ENCODE peak calls at places on chromosomes 4 and X, in four cellular contexts. K is NCI-H1105, M is choroid plexus epithelial cell, H is occipital lobe. T is an unnamed sample.

GRCh38 chrX:7062276-7062675 is 85.2 kb upstream of the STS start:
- DNase-seq in M (peak; percentile 56), K (no peak), H (no peak), T (no peak)

GRCh38 chr4:74374128-74374527 is 9.2 kb downstream of the EREG start:
- DNase-seq in M (no peak), K (no peak), H (no peak), T (no peak)

GRCh38 chr4:1164956-1165545 is 7.3 kb downstream of the SPON2 start:
- DNase-seq in K (no peak), H (no peak), M (no peak), T (no peak)

GRCh38 chrX:48278958-48279357 is 23.8 kb downstream of the SSX1 start:
- DNase-seq in M (no peak), K (no peak), H (no peak), T (no peak)

GRCh38 chrX:131394384-131394783 is 105.3 kb upstream of the IGSF1 start:
- DNase-seq in M (no peak), K (no peak), H (no peak), T (no peak)

GRCh38 chr4:112848931-112849330 is 200.5 kb upstream of the ANK2 start:
- DNase-seq in H (no peak), K (no peak), M (no peak), T (no peak)

GRCh38 chr4:68724426-68724825 is 54.0 kb upstream of the UGT2B15 start:
- DNase-seq in K (no peak), H (no peak), M (no peak), T (no peak)

GRCh38 chr4:25144870-25145481 is 15.3 kb downstream of the SEPSECS start:
- DNase-seq in H (no peak), M (peak; percentile 58), K (no peak), T (no peak)

GRCh38 chrX:38760883-38761282 is 40.4 kb upstream of the MID1IP1 start:
- DNase-seq in H (no peak), M (no peak), K (no peak), T (no peak)

GRCh38 chr4:41281038-41281634 is 24.4 kb downstream of the UCHL1 start:
- DNase-seq in M (peak; percentile 90), H (peak; percentile 6), K (peak; percentile 51), T (peak; percentile 48)

GRCh38 chrX:17580529-17581155 is 156.7 kb upstream of the SCML1 start:
- DNase-seq in H (no peak), M (peak; percentile 83), K (no peak), T (no peak)

GRCh38 chr4:102578819-102579218 is 77.7 kb downstream of the NFKB1 start:
- DNase-seq in K (no peak), M (peak; percentile 63), H (peak; percentile 3), T (no peak)

GRCh38 chr4:38967260-38968095 is 64.7 kb downstream of the TMEM156 start:
- DNase-seq in H (no peak), M (peak; percentile 99), K (no peak), T (no peak)

GRCh38 chr4:169716677-169717076 is 41.1 kb downstream of the HPF1 start:
- DNase-seq in H (no peak), K (no peak), M (peak; percentile 10), T (no peak)

GRCh38 chrX:37998586-37999267 is 7.6 kb upstream of the SYTL5 start:
- DNase-seq in M (peak; percentile 40), H (no peak), K (peak; percentile 31), T (no peak)

GRCh38 chr4:98674404-98675173 is 16.2 kb upstream of the TSPAN5 start:
- DNase-seq in M (no peak), K (no peak), H (no peak), T (no peak)

GRCh38 chr4:75469896-75470295 is 44.3 kb downstream of the RCHY1 start:
- DNase-seq in M (no peak), K (no peak), H (no peak), T (no peak)

GRCh38 chr4:32349026-32349425 is 1628.9 kb downstream of the PCDH7 start:
- DNase-seq in H (no peak), M (no peak), K (no peak), T (no peak)

GRCh38 chr4:158376441-158376840 is 145.2 kb upstream of the RXFP1 start:
- DNase-seq in H (no peak), K (no peak), M (no peak), T (no peak)

GRCh38 chrX:110853610-110854009 is 58.0 kb upstream of the CHRDL1 start:
- DNase-seq in K (peak; percentile 41), H (peak; percentile 3), M (peak; percentile 3), T (no peak)

GRCh38 chrX:42710452-42710851 is 67.5 kb downstream of the PPP1R2C start:
- DNase-seq in K (no peak), M (no peak), H (no peak), T (no peak)

GRCh38 chrX:11944486-11944885 is 186.4 kb downstream of the MSL3 start:
- DNase-seq in M (peak; percentile 76), K (no peak), H (peak; percentile 2), T (peak; percentile 11)

GRCh38 chrX:124211312-124211942 is 121.0 kb upstream of the TEX13D start:
- DNase-seq in K (peak; percentile 2), M (peak; percentile 30), H (no peak), T (no peak)

GRCh38 chr4:5203309-5203708 is 152.0 kb downstream of the STK32B start:
- DNase-seq in K (no peak), M (no peak), H (no peak), T (no peak)

GRCh38 chr4:26860922-26861433 is 337 bp downstream of the STIM2 start:
- DNase-seq in H (peak; percentile 59), M (peak; percentile 63), K (no peak), T (peak; percentile 51)

GRCh38 chr4:46081674-46082073 is 42.2 kb downstream of the GABRG1 start:
- DNase-seq in H (no peak), M (no peak), K (no peak), T (no peak)

GRCh38 chrX:47579537-47579936 is 2.7 kb upstream of the TIMP1 start:
- DNase-seq in K (no peak), H (no peak), M (peak; percentile 87), T (no peak)

GRCh38 chr4:1297023-1297395 is 7.3 kb downstream of the MAEA start:
- DNase-seq in M (no peak), H (no peak), K (no peak), T (no peak)

GRCh38 chrX:70444326-70445196 is at the start of gene DLG3:
- DNase-seq in H (peak; percentile 70), M (peak; percentile 55), K (peak; percentile 32), T (no peak)

GRCh38 chr4:73731968-73732610 is 8.3 kb upstream of the CXCL8 start:
- DNase-seq in M (peak; percentile 40), H (no peak), K (no peak), T (no peak)

GRCh38 chrX:22135994-22136684 is 104.0 kb downstream of the PHEX start:
- DNase-seq in M (peak; percentile 65), K (peak; percentile 29), H (peak; percentile 6), T (no peak)

GRCh38 chr4:3112241-3112978 is 37.9 kb downstream of the HTT start:
- DNase-seq in M (no peak), H (no peak), K (no peak), T (no peak)

GRCh38 chr4:22482250-22483127 is 33.4 kb downstream of the ADGRA3 start:
- DNase-seq in H (no peak), K (no peak), M (no peak), T (no peak)

GRCh38 chr4:120694973-120695372 is 227.6 kb downstream of the PRDM5 start:
- DNase-seq in M (peak; percentile 78), H (no peak), K (no peak), T (no peak)

GRCh38 chrX:53695901-53696300 is 9.4 kb upstream of the HUWE1 start:
- DNase-seq in M (no peak), K (peak; percentile 67), H (peak; percentile 0), T (no peak)

GRCh38 chrX:22950278-22951266 is 49.2 kb upstream of the DDX53 start:
- DNase-seq in K (no peak), H (no peak), M (peak; percentile 94), T (no peak)

GRCh38 chr4:118981839-118982381 is 93.3 kb downstream of the SYNPO2 start:
- DNase-seq in H (peak; percentile 43), M (peak; percentile 95), K (peak; percentile 4), T (peak; percentile 51)

T was measured in progenitor cell of endocrine pancreas.